ENCODE peak calls at places on chromosome 2, in four cellular contexts. P, B, C and N are unnamed samples.

GRCh38 chr2:241849616-241850543 is 8.8 kb downstream of the PDCD1 start:
- DNase-seq in C (no peak), B (no peak), P (no peak), N (no peak)

GRCh38 chr2:126935774-126936173 is 37.1 kb downstream of the TEX51 start:
- DNase-seq in P (no peak), B (no peak), C (no peak), N (no peak)

GRCh38 chr2:7974936-7975335 is 706.9 kb upstream of the ID2 start:
- DNase-seq in C (no peak), P (no peak), B (no peak), N (no peak)

GRCh38 chr2:94871226-94872087 is at the start of gene TEKT4:
- DNase-seq in C (peak; percentile 45), P (no peak), B (peak; percentile 21), N (peak; percentile 65)

GRCh38 chr2:121284424-121285076 is 452 bp downstream of the TFCP2L1 start:
- DNase-seq in P (peak; percentile 4), B (no peak), C (no peak), N (no peak)

GRCh38 chr2:241892299-241893137 is 23.0 kb downstream of the RTP5 start:
- DNase-seq in P (no peak), C (peak; percentile 53), B (no peak), N (no peak)

GRCh38 chr2:221972813-221973478 is 325.9 kb downstream of the PAX3 start:
- DNase-seq in P (no peak), B (no peak), C (no peak), N (no peak)

GRCh38 chr2:127153691-127154158 is 46.8 kb upstream of the BIN1 start:
- DNase-seq in B (peak; percentile 86), C (peak; percentile 95), P (peak; percentile 77), N (peak; percentile 97)

GRCh38 chr2:23065210-23065609 is 319.8 kb upstream of the KLHL29 start:
- DNase-seq in C (no peak), B (no peak), P (no peak), N (no peak)

GRCh38 chr2:65129276-65129612 is 662 bp downstream of the RAB1A start:
- DNase-seq in C (no peak), B (no peak), P (no peak), N (peak; percentile 15)

GRCh38 chr2:231308219-231308618 is 87.3 kb upstream of the B3GNT7 start:
- DNase-seq in C (no peak), P (no peak), B (no peak), N (no peak)

GRCh38 chr2:41510108-41510507 is 537.7 kb upstream of the PKDCC start:
- DNase-seq in C (no peak), P (no peak), B (no peak), N (no peak)

GRCh38 chr2:60565472-60565871 is 12.0 kb upstream of the BCL11A start:
- DNase-seq in P (peak; percentile 58), B (no peak), C (no peak), N (no peak)

GRCh38 chr2:191954446-191954845 is 107.6 kb upstream of the CAVIN2 start:
- DNase-seq in P (no peak), C (no peak), B (no peak), N (no peak)

GRCh38 chr2:64873472-64873924 is 115.7 kb upstream of the SLC1A4 start:
- DNase-seq in C (peak; percentile 53), P (peak; percentile 83), B (no peak), N (peak; percentile 48)

GRCh38 chr2:234309431-234309830 is 187.4 kb downstream of the ARL4C start:
- DNase-seq in B (no peak), C (no peak), P (no peak), N (no peak)

GRCh38 chr2:12192762-12193161 is 446.3 kb downstream of the LPIN1 start:
- DNase-seq in P (no peak), B (no peak), C (no peak), N (no peak)

GRCh38 chr2:228681426-228681825 is 499.9 kb upstream of the SPHKAP start:
- DNase-seq in C (peak; percentile 65), B (no peak), P (peak; percentile 84), N (peak; percentile 63)

GRCh38 chr2:105877945-105878344 is 133.2 kb downstream of the NCK2 start:
- DNase-seq in P (no peak), B (no peak), C (no peak), N (no peak)

GRCh38 chr2:241153616-241154015 is 3.3 kb downstream of the PPP1R7 start:
- DNase-seq in C (peak; percentile 24), B (no peak), P (no peak), N (peak; percentile 41)

GRCh38 chr2:164701565-164701964 is 80.3 kb upstream of the GRB14 start:
- DNase-seq in C (no peak), B (no peak), P (no peak), N (no peak)

GRCh38 chr2:88059979-88060906 is 4.7 kb upstream of the KRCC1 start:
- DNase-seq in P (peak; percentile 73), B (peak; percentile 9), C (peak; percentile 35), N (peak; percentile 25)

GRCh38 chr2:127067620-127068350 is 39.2 kb downstream of the BIN1 start:
- DNase-seq in B (no peak), C (peak; percentile 47), P (peak; percentile 82), N (peak; percentile 46)

GRCh38 chr2:44951124-44951523 is 9.6 kb downstream of the SIX3 start:
- DNase-seq in B (no peak), C (no peak), P (no peak), N (no peak)

GRCh38 chr2:190649035-190649797 is at the start of gene NAB1:
- DNase-seq in P (peak; percentile 68), B (no peak), C (peak; percentile 53), N (peak; percentile 43)

GRCh38 chr2:120722603-120723421 is 12.9 kb upstream of the GLI2 start:
- DNase-seq in B (no peak), C (peak; percentile 84), P (peak; percentile 28), N (peak; percentile 67)

GRCh38 chr2:71619230-71619741 is 165.9 kb downstream of the DYSF start:
- DNase-seq in P (no peak), C (no peak), B (no peak), N (peak; percentile 12)

GRCh38 chr2:86778957-86779356 is 11.8 kb downstream of the CD8A start:
- DNase-seq in P (no peak), C (no peak), B (no peak), N (no peak)

GRCh38 chr2:239670463-239671120 is 269.8 kb upstream of the HDAC4 start:
- DNase-seq in B (no peak), C (no peak), P (no peak), N (no peak)

GRCh38 chr2:9757430-9758287 is 85.6 kb upstream of the TAF1B start:
- DNase-seq in C (peak; percentile 37), P (peak; percentile 46), B (no peak), N (no peak)

GRCh38 chr2:169184074-169184473 is 114.7 kb downstream of the DHRS9 start:
- DNase-seq in C (peak; percentile 10), P (no peak), B (no peak), N (no peak)

GRCh38 chr2:227462972-227463931 is 8.7 kb upstream of the AGFG1 start:
- DNase-seq in B (no peak), P (no peak), C (no peak), N (no peak)

GRCh38 chr2:191150121-191150450 is 708 bp downstream of the STAT4 start:
- DNase-seq in B (no peak), P (no peak), C (no peak), N (peak; percentile 15)